ENCODE peak calls at places on chromosomes 5 and 9, in ten cellular contexts. T is cardiac fibroblast, D is heart right ventricle, H is AG09309, R is fibroblast of mammary gland, U is HFF-Myc, S is transverse colon, C is fibroblast of lung, Y is IMR-90, N is BJ. E is an unnamed sample.

GRCh38 chr9:136077491-136077890 is 17.6 kb downstream of the NACC2 start:
- DNase-seq in T (no peak), D (no peak), H (no peak), R (no peak), U (no peak), S (no peak), C (no peak), Y (no peak), N (no peak), E (no peak)

GRCh38 chr5:673837-674629 is 19.1 kb downstream of the TPPP start:
- DNase-seq in T (no peak), D (peak), H (no peak), R (no peak), U (no peak), S (no peak), C (no peak), Y (no peak), N (no peak), E (peak)

GRCh38 chr5:14508046-14508445 is 73.5 kb upstream of the OTULINL start:
- DNase-seq in T (no peak), D (no peak), H (no peak), R (peak), U (no peak), S (no peak), C (no peak), Y (no peak), N (no peak), E (no peak)

GRCh38 chr5:118447350-118447749 is 541.0 kb downstream of the DTWD2 start:
- DNase-seq in T (no peak), D (no peak), H (no peak), R (no peak), U (no peak), S (no peak), C (no peak), Y (no peak), N (no peak), E (no peak)

GRCh38 chr9:6869081-6869948 is 111.5 kb downstream of the KDM4C start:
- DNase-seq in T (no peak), D (no peak), H (no peak), R (no peak), U (no peak), S (no peak), C (no peak), Y (no peak), N (no peak), E (no peak)

GRCh38 chr5:134609232-134609851 is 23.3 kb downstream of the SAR1B start:
- DNase-seq in T (no peak), D (no peak), H (no peak), R (no peak), U (no peak), S (no peak), C (peak), Y (no peak), N (no peak), E (no peak)

GRCh38 chr5:27020965-27021364 is 17.4 kb downstream of the CDH9 start:
- DNase-seq in T (peak), D (no peak), H (no peak), R (peak), U (no peak), S (no peak), C (peak), Y (peak), N (no peak), E (no peak)

GRCh38 chr9:18396102-18396728 is 77.7 kb upstream of the ADAMTSL1 start:
- DNase-seq in T (peak), D (no peak), H (no peak), R (peak), U (no peak), S (no peak), C (peak), Y (peak), N (no peak), E (no peak)

GRCh38 chr5:104702212-104702611 is 1139.6 kb upstream of the NUDT12 start:
- DNase-seq in T (peak), D (no peak), H (no peak), R (no peak), U (no peak), S (no peak), C (no peak), Y (no peak), N (no peak), E (no peak)

GRCh38 chr5:172936441-172936840 is 22.8 kb upstream of the RPL26L1 start:
- DNase-seq in T (no peak), D (no peak), H (no peak), R (no peak), U (no peak), S (no peak), C (no peak), Y (no peak), N (no peak), E (no peak)

GRCh38 chr5:83925321-83925877 is 204.7 kb upstream of the HAPLN1 start:
- DNase-seq in T (peak), D (no peak), H (peak), R (peak), U (no peak), S (no peak), C (peak), Y (peak), N (peak), E (no peak)

GRCh38 chr5:171494452-171495121 is 75.1 kb downstream of the FGF18 start:
- DNase-seq in T (peak), D (peak), H (peak), R (peak), U (peak), S (no peak), C (peak), Y (peak), N (peak), E (peak)

GRCh38 chr5:84433461-84433860 is 48.8 kb upstream of the EDIL3 start:
- DNase-seq in T (peak), D (no peak), H (no peak), R (peak), U (no peak), S (no peak), C (peak), Y (peak), N (no peak), E (no peak)

DNA sequence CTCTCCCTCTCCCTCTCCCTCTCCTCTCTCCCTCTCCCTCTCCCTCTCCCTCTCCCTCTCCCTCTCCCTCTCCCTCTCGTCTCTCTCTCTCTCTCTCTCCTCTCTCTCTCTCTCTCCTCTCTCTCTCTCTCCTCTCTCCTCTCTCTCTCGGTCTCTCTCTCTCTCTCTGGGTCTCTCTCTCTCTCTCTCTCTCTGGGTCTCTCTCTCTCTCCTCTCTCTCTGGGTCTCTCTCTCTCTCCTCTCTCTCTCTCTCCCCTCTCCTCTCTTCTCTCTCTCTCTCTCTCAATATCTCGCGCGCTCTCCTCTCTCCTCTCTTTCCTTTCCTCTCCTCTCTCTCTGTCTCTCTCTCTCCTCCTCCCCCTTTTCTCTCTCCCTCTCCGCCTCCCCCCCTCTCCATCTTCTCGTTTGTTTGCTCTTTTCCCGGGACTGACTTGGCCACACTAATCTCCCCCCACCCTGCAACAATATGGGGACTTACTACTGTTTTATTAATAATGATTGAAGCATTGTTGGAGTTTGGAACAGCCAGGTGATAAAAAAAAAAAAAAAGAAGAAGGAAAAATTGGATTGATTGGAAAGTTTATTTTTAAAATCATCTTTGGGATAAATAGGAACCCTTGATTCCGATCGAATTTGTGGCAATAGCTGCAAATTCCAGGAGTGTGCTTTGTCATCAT is 857 bp upstream of the NR2F1-AS1 start:
- DNase-seq in T (peak), D (no peak), H (peak), R (peak), U (no peak), S (no peak), C (peak), Y (peak), N (no peak), E (no peak)
- TF ChIP-seq CTCF in T (no peak), D (no peak), H (no peak), R (no peak), U (no peak), S (no peak), C (no peak), Y (no peak), N (no peak), E (no peak)

GRCh38 chr5:176629853-176630680 is at the start of the genes EIF4E1B and SNCB:
- DNase-seq in T (no peak), D (peak), H (no peak), R (no peak), U (no peak), S (no peak), C (peak), Y (no peak), N (no peak), E (peak)
- TF ChIP-seq CTCF in T (no peak), D (no peak), H (no peak), R (no peak), U (no peak), S (no peak), C (no peak), Y (no peak), N (no peak), E (no peak)

GRCh38 chr5:176697929-176698520 is 50.7 kb downstream of the TSPAN17 start:
- DNase-seq in T (no peak), D (no peak), H (no peak), R (no peak), U (no peak), S (no peak), C (no peak), Y (no peak), N (no peak), E (peak)

GRCh38 chr5:176704355-176704754 is 57.1 kb downstream of the TSPAN17 start:
- DNase-seq in T (no peak), D (no peak), H (no peak), R (no peak), U (no peak), S (no peak), C (no peak), Y (no peak), N (no peak), E (no peak)

GRCh38 chr5:176702952-176703641 is 55.8 kb downstream of the TSPAN17 start:
- DNase-seq in T (no peak), D (no peak), H (no peak), R (no peak), U (no peak), S (no peak), C (no peak), Y (no peak), N (no peak), E (no peak)

GRCh38 chr5:176697267-176697928 is 50.1 kb downstream of the TSPAN17 start:
- DNase-seq in T (no peak), D (no peak), H (no peak), R (no peak), U (no peak), S (no peak), C (no peak), Y (no peak), N (no peak), E (no peak)

GRCh38 chr5:176700239-176700847 is 53.1 kb downstream of the TSPAN17 start:
- DNase-seq in T (peak), D (no peak), H (no peak), R (no peak), U (no peak), S (no peak), C (no peak), Y (no peak), N (no peak), E (peak)
- TF ChIP-seq CTCF in T (peak), D (peak), H (peak), R (peak), U (peak), S (no peak), C (peak), Y (peak), N (peak), E (peak)

DNA sequence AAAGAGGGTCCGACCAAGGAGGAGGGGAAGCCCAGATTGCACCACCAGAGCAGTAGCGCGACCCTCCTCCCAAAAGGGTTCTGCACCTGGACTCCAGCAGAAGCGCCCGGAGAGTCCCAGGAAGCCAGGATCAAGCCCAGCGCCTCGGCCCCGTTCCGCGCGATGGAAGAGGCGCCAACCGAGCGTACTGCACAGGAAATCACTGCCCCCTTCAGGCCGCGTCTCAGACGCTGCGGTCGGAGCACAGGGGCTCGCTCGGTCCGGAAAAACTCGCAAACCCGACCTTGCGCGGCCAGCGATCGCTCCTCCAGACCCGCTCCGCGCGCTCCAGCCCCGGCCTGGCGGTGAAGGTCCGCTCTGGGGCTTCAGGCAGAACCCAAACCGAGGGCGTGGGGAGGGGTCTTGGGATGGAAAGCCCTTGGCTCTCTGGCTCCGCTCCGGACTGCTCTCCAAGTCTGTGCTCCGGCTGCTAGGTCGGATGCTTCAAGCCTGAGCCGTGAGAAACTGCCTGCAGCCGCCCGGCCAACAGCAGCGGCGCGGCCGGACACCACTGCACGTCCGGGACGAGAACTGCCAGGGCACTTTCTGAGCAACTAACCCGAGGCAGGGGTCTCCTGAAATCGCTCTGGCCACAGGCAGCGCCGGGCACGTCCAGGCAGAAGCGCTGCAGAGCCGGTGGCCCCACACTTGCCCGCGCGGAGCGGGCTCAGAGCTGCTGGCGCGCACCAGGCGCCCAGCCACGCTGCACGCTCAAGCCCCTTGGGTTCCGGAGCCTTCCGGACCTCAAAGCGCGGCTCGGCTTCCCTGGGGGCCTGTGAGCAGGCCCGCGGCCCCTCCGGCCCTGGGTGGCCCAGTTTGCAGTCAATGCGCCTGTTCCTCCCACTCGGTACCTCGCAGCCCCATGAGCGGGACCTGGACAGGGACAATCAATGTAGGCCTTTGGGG is 1.3 kb downstream of the GABBR2 start:
- DNase-seq in T (peak), D (peak), H (peak), R (peak), U (peak), S (no peak), C (peak), Y (peak), N (no peak), E (peak)
- TF ChIP-seq CTCF in T (peak), D (peak), H (peak), R (peak), U (peak), S (peak), C (peak), Y (peak), N (peak), E (peak)

GRCh38 chr5:114316167-114316566 is 45.7 kb upstream of the KCNN2 start:
- DNase-seq in T (no peak), D (no peak), H (no peak), R (no peak), U (no peak), S (no peak), C (peak), Y (no peak), N (no peak), E (no peak)
- TF ChIP-seq CTCF in T (no peak), D (peak), H (no peak), R (no peak), U (peak), S (no peak), C (peak), Y (no peak), N (no peak), E (no peak)

GRCh38 chr5:136399512-136399911 is 34.2 kb upstream of the TRPC7 start:
- DNase-seq in T (no peak), D (no peak), H (no peak), R (no peak), U (no peak), S (no peak), C (no peak), Y (peak), N (no peak), E (no peak)
- TF ChIP-seq CTCF in T (no peak), D (no peak), H (no peak), R (no peak), U (no peak), S (no peak), C (no peak), Y (no peak), N (no peak), E (no peak)

GRCh38 chr9:90659626-90660364 is 17.2 kb upstream of the DIRAS2 start:
- DNase-seq in T (peak), D (no peak), H (no peak), R (peak), U (peak), S (no peak), C (peak), Y (peak), N (no peak), E (no peak)

GRCh38 chr9:90665072-90665471 is 22.4 kb upstream of the DIRAS2 start:
- DNase-seq in T (no peak), D (no peak), H (no peak), R (no peak), U (no peak), S (no peak), C (no peak), Y (no peak), N (no peak), E (peak)
- TF ChIP-seq CTCF in T (no peak), D (no peak), H (no peak), R (no peak), U (no peak), S (no peak), C (no peak), Y (no peak), N (no peak), E (no peak)

GRCh38 chr9:128987800-128988199 is 40.3 kb downstream of the NUP188 start:
- DNase-seq in T (peak), D (peak), H (peak), R (peak), U (no peak), S (no peak), C (peak), Y (peak), N (peak), E (no peak)

GRCh38 chr9:128998462-128998861 is 29.7 kb downstream of the SH3GLB2 start:
- DNase-seq in T (no peak), D (no peak), H (no peak), R (no peak), U (no peak), S (no peak), C (no peak), Y (no peak), N (no peak), E (no peak)

GRCh38 chr9:128995791-128996190 is 32.3 kb downstream of the SH3GLB2 start:
- DNase-seq in T (peak), D (no peak), H (no peak), R (no peak), U (no peak), S (no peak), C (no peak), Y (no peak), N (no peak), E (no peak)

DNA sequence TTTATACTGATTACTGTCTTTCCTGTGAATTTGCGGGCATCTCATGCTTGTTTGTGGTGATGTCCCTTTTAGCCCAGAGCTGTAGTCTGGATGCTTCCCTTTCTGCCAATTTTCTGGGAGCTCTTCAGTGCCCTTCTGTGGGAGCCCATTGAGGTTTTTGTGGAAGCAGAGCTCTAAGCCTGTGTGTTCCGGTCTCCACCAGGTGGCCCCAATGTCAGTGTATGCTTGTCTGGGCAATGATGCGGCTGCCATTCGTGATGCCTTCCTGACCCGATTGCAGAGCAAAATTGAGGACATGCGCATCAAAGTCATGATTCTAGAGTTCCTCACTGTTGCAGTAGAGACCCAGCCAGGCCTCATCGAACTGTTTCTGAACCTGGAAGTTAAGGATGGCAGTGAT is 35.1 kb downstream of the SH3GLB2 start:
- DNase-seq in T (no peak), D (no peak), H (no peak), R (peak), U (no peak), S (no peak), C (peak), Y (no peak), N (no peak), E (peak)
- TF ChIP-seq CTCF in T (peak), D (peak), H (peak), R (peak), U (peak), S (no peak), C (peak), Y (peak), N (peak), E (peak)

DNA sequence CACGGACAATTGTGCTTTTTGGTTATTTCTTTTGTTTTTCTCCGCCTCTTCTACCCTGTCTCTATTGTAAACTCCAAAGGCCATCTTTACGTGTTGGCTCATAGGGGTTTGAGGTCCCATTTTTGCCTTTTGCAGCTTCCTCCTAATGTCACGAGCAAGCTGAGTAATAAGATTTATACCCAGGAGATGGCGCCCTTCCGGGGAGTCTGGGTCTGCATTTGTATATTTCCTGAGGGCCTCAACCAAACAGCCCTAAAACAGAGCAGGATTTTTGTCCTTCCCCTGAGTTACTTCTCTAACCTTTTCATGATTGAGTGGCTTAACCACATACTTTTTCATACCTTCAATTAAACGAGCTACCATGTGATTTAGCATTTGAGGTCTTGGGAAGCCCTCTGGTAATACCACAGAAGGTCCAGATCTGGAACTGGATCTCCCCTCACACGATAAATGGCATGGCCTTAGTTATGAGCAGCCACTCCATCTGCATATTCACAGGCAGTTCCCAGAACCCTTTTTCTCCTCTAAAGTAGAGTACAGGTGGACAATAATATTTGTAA is 11.2 kb upstream of the CFAP95 start:
- DNase-seq in T (peak), D (no peak), H (no peak), R (peak), U (no peak), S (no peak), C (peak), Y (peak), N (no peak), E (no peak)
- TF ChIP-seq CTCF in T (peak), D (peak), H (peak), R (peak), U (peak), S (no peak), C (peak), Y (peak), N (peak), E (no peak)

E was measured in glutamatergic neuron.